ENCODE peak calls at places on chromosomes 5 and 9, in seven cellular contexts. J, B, W, N, V, C and E are unnamed samples.
A peak's percentile ranks its signal among the peaks of the same experiment; 100 is the strongest.

GRCh38 chr5:120615967-120616645 is 152.0 kb downstream of the PRR16 start:
- DNase-seq in J (no peak), W (no peak), C (peak; percentile 93), N (no peak), B (no peak), V (no peak), E (no peak)

GRCh38 chr9:124164800-124165199 is 92.9 kb upstream of the NEK6 start:
- DNase-seq in V (no peak), W (peak; percentile 85), B (no peak), N (no peak), J (peak; percentile 16), C (no peak), E (peak; percentile 7)

GRCh38 chr9:87280421-87280820 is 217.2 kb upstream of the DAPK1 start:
- DNase-seq in V (no peak), C (peak; percentile 92), J (no peak), N (no peak), B (no peak), W (no peak), E (no peak)

GRCh38 chr5:179421156-179421895 is 76.1 kb upstream of the ADAMTS2 start:
- DNase-seq in C (no peak), J (no peak), B (no peak), N (no peak), V (no peak), W (no peak), E (no peak)

GRCh38 chr9:121651295-121652036 is at the start of gene DAB2IP:
- DNase-seq in W (no peak), V (peak; percentile 69), C (peak; percentile 39), N (no peak), J (peak; percentile 61), B (no peak), E (peak; percentile 77)

GRCh38 chr5:37846786-37847310 is 7.0 kb upstream of the GDNF start:
- DNase-seq in N (no peak), C (no peak), B (no peak), V (no peak), J (no peak), W (no peak), E (no peak)

GRCh38 chr5:39399135-39400036 is 25.4 kb downstream of the DAB2 start:
- DNase-seq in N (no peak), C (peak; percentile 98), J (no peak), W (no peak), V (no peak), B (peak; percentile 62), E (peak; percentile 52)

GRCh38 chr5:27474054-27474323 is 435.6 kb upstream of the CDH9 start:
- DNase-seq in V (no peak), B (no peak), W (no peak), C (no peak), J (no peak), N (no peak), E (no peak)

GRCh38 chr5:34499001-34499734 is 157.0 kb upstream of the RAI14 start:
- DNase-seq in C (peak; percentile 90), V (no peak), W (no peak), J (no peak), B (no peak), N (peak; percentile 81), E (no peak)

GRCh38 chr5:55668356-55668755 is 43.8 kb downstream of the SLC38A9 start:
- DNase-seq in C (peak; percentile 91), B (peak; percentile 75), J (no peak), N (no peak), W (no peak), V (no peak), E (no peak)

GRCh38 chr9:111978616-111979015 is 82.0 kb downstream of the UGCG start:
- DNase-seq in N (no peak), C (no peak), J (no peak), B (no peak), V (no peak), W (no peak), E (no peak)

GRCh38 chr5:15026944-15027343 is 155.4 kb upstream of the ANKH start:
- DNase-seq in W (no peak), N (no peak), V (no peak), B (no peak), C (no peak), J (no peak), E (no peak)

GRCh38 chr5:14693070-14693469 is 28.6 kb downstream of the OTULIN start:
- DNase-seq in W (no peak), V (no peak), C (no peak), B (no peak), N (no peak), J (no peak), E (no peak)

GRCh38 chr5:115170924-115171510 is 1.3 kb upstream of the TRIM36 start:
- DNase-seq in B (no peak), C (no peak), V (no peak), J (no peak), W (no peak), N (no peak), E (no peak)

GRCh38 chr5:158880514-158881001 is 219.2 kb downstream of the EBF1 start:
- DNase-seq in W (no peak), B (no peak), N (no peak), C (no peak), V (no peak), J (no peak), E (no peak)

GRCh38 chr9:130368631-130369103 is 76.1 kb upstream of the ASS1 start:
- DNase-seq in W (no peak), C (no peak), N (no peak), V (no peak), B (no peak), J (no peak), E (no peak)

GRCh38 chr5:125006011-125006685 is 259.7 kb upstream of the ZNF608 start:
- DNase-seq in C (no peak), J (no peak), N (peak; percentile 71), W (no peak), B (no peak), V (no peak), E (no peak)

GRCh38 chr5:141618030-141618803 is 583 bp downstream of the DIAPH1 start:
- DNase-seq in C (peak; percentile 13), B (peak; percentile 55), N (no peak), V (peak; percentile 88), J (peak; percentile 47), W (peak; percentile 77), E (peak; percentile 90)

GRCh38 chr5:165735388-165735787 is 2230.0 kb downstream of the MAT2B start:
- DNase-seq in N (no peak), W (no peak), V (no peak), J (no peak), B (no peak), C (no peak), E (no peak)

GRCh38 chr9:100670719-100671118 is 92.8 kb downstream of the CAVIN4 start:
- DNase-seq in C (no peak), W (no peak), J (no peak), B (no peak), V (no peak), N (no peak), E (no peak)

GRCh38 chr5:88034520-88034919 is 234.1 kb downstream of the TMEM161B start:
- DNase-seq in J (no peak), C (no peak), N (no peak), W (no peak), V (no peak), B (no peak), E (no peak)

GRCh38 chr5:390571-391491 is 52.1 kb upstream of the EXOC3 start:
- DNase-seq in W (peak; percentile 33), J (peak; percentile 7), N (no peak), B (no peak), C (no peak), V (peak; percentile 24), E (no peak)

GRCh38 chr5:52262844-52263243 is 524.9 kb upstream of the ITGA1 start:
- DNase-seq in N (no peak), J (no peak), W (no peak), V (no peak), B (no peak), C (no peak), E (no peak)

GRCh38 chr9:79559501-79560181 is 12.1 kb upstream of the TLE4 start:
- DNase-seq in C (peak; percentile 57), B (no peak), N (no peak), W (no peak), V (no peak), J (no peak), E (no peak)

GRCh38 chr9:109986423-109987055 is 206.5 kb downstream of the PALM2AKAP2 start:
- DNase-seq in N (no peak), V (no peak), J (no peak), B (no peak), W (no peak), C (peak; percentile 93), E (no peak)

GRCh38 chr5:10530601-10531320 is 33.1 kb upstream of the ANKRD33B start:
- DNase-seq in N (no peak), W (no peak), C (no peak), V (no peak), B (no peak), J (no peak), E (no peak)
- H3K4me3 ChIP-seq in N (no peak overlapping the region), W (no peak overlapping the region), C (no peak overlapping the region), V (no peak overlapping the region), B (no peak overlapping the region), J (no peak overlapping the region), E (no peak overlapping the region)

GRCh38 chr9:136267261-136268111 is 21.9 kb upstream of the QSOX2 start:
- DNase-seq in N (no peak), V (peak; percentile 83), W (peak; percentile 89), J (peak; percentile 89), B (peak; percentile 89), C (peak; percentile 78), E (peak; percentile 88)
- TF ChIP-seq POLR2A in N (peak; percentile 89), V (no peak), W (peak; percentile 54), J (no peak), B (peak; percentile 94), C (no peak), E (peak; percentile 65)

GRCh38 chr9:136550439-136551085 is 4.7 kb upstream of the NOTCH1 start:
- DNase-seq in N (no peak), C (no peak), W (no peak), V (no peak), B (no peak), J (no peak), E (no peak)

GRCh38 chr9:136549010-136549980 is 3.4 kb upstream of the NOTCH1 start:
- DNase-seq in B (no peak), J (no peak), V (no peak), C (no peak), N (no peak), W (no peak), E (no peak)

GRCh38 chr9:136552117-136552685 is 6.4 kb upstream of the NOTCH1 start:
- DNase-seq in C (peak; percentile 74), J (no peak), B (no peak), N (no peak), W (no peak), V (no peak), E (no peak)

GRCh38 chr9:136553581-136553980 is 7.7 kb upstream of the NOTCH1 start:
- DNase-seq in J (no peak), W (no peak), C (no peak), N (no peak), V (no peak), B (no peak), E (no peak)

GRCh38 chr9:136551401-136552116 is 5.7 kb upstream of the NOTCH1 start:
- DNase-seq in J (peak; percentile 51), N (no peak), W (peak; percentile 80), C (peak; percentile 64), B (peak; percentile 95), V (peak; percentile 64), E (peak; percentile 72)
- H3K4me1 ChIP-seq in J (peaks cover 23% of the 10 kb centered on the region), N (peaks cover 35% of the 10 kb centered on the region), W (peaks cover 18% of the 10 kb centered on the region), C (peaks cover 37% of the 10 kb centered on the region), B (peaks cover 45% of the 10 kb centered on the region), V (peaks cover 40% of the 10 kb centered on the region), E (peaks cover 46% of the 10 kb centered on the region)

DNA sequence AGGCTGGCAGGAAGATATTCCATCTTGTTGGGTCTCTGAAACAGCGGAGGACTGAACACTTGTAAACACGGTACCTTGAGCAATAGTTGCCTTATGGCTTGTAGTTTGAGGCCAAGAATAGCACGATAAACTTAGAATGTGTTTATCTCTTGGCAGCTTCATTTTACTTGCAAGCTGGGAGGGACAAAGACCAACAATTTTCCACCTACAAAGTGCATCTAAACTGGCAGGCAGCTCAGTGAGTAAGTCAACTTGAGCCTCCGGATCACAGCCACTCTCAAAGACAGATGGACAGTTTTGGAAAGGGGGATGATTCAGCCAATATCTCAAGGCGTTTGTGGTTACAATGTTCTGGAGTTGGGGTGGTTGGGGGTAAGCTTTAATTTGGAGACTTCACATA is 652.6 kb downstream of the CETN3 start:
- DNase-seq in W (no peak), B (no peak), N (no peak), V (no peak), J (no peak), C (no peak), E (peak; percentile 21)
- H3K4me3 ChIP-seq in W (no peak overlapping the region), B (no peak overlapping the region), N (no peak overlapping the region), V (no peak overlapping the region), J (no peak overlapping the region), C (no peak overlapping the region), E (no peak overlapping the region)